ENCODE peak calls at places on chromosomes 6 and 20, in eight cellular contexts. One of them, this sample, is unnamed.

GRCh38 chr20:676967-677366 is 1.4 kb upstream of the SCRT2 start:
- DNase-seq in iPS-NIHi11: no peak
- DNase-seq in heart right ventricle: no peak
- DNase-seq in cardiac muscle cell: no peak
- DNase-seq in stimulated activated CD4-positive, alpha-beta T cell treated with anti-CD3 and anti-CD28 coated beads, Interleukin-15, amount 100 ng/mL, for 24 hours: no peak
- DNase-seq in HTR-8/SVneo: no peak
- DNase-seq in activated T-helper 1 cell treated with Interleukin-2 at 50 U/mL for 16 hours: no peak
- DNase-seq in NCI-H2227 treated with DMSO at 0.1 percent for 48 hours: no peak
- DNase-seq in this sample: no peak

GRCh38 chr6:23445157-23445710 is 680.8 kb upstream of the NRSN1 start:
- DNase-seq in iPS-NIHi11: no peak
- DNase-seq in heart right ventricle: peak; percentile 6
- DNase-seq in cardiac muscle cell: peak; percentile 11
- DNase-seq in stimulated activated CD4-positive, alpha-beta T cell treated with anti-CD3 and anti-CD28 coated beads, Interleukin-15, amount 100 ng/mL, for 24 hours: no peak
- DNase-seq in HTR-8/SVneo: no peak
- DNase-seq in activated T-helper 1 cell treated with Interleukin-2 at 50 U/mL for 16 hours: no peak
- DNase-seq in NCI-H2227 treated with DMSO at 0.1 percent for 48 hours: no peak
- DNase-seq in this sample: no peak

GRCh38 chr20:61480158-61480825 is 228.2 kb downstream of the CDH4 start:
- DNase-seq in iPS-NIHi11: peak; percentile 52
- DNase-seq in heart right ventricle: no peak
- DNase-seq in cardiac muscle cell: no peak
- DNase-seq in stimulated activated CD4-positive, alpha-beta T cell treated with anti-CD3 and anti-CD28 coated beads, Interleukin-15, amount 100 ng/mL, for 24 hours: no peak
- DNase-seq in HTR-8/SVneo: no peak
- DNase-seq in activated T-helper 1 cell treated with Interleukin-2 at 50 U/mL for 16 hours: no peak
- DNase-seq in NCI-H2227 treated with DMSO at 0.1 percent for 48 hours: no peak
- DNase-seq in this sample: no peak

GRCh38 chr6:125067552-125067951 is 86.0 kb upstream of the TPD52L1 start:
- DNase-seq in iPS-NIHi11: no peak
- DNase-seq in heart right ventricle: no peak
- DNase-seq in cardiac muscle cell: no peak
- DNase-seq in stimulated activated CD4-positive, alpha-beta T cell treated with anti-CD3 and anti-CD28 coated beads, Interleukin-15, amount 100 ng/mL, for 24 hours: no peak
- DNase-seq in HTR-8/SVneo: no peak
- DNase-seq in activated T-helper 1 cell treated with Interleukin-2 at 50 U/mL for 16 hours: no peak
- DNase-seq in NCI-H2227 treated with DMSO at 0.1 percent for 48 hours: no peak
- DNase-seq in this sample: no peak

GRCh38 chr20:32804817-32805216 is 14.9 kb upstream of the MAPRE1 start:
- DNase-seq in iPS-NIHi11: no peak
- DNase-seq in heart right ventricle: no peak
- DNase-seq in cardiac muscle cell: no peak
- DNase-seq in stimulated activated CD4-positive, alpha-beta T cell treated with anti-CD3 and anti-CD28 coated beads, Interleukin-15, amount 100 ng/mL, for 24 hours: no peak
- DNase-seq in HTR-8/SVneo: no peak
- DNase-seq in activated T-helper 1 cell treated with Interleukin-2 at 50 U/mL for 16 hours: no peak
- DNase-seq in NCI-H2227 treated with DMSO at 0.1 percent for 48 hours: no peak
- DNase-seq in this sample: no peak

GRCh38 chr6:116010400-116011095 is 50.1 kb downstream of the FRK start:
- DNase-seq in iPS-NIHi11: peak; percentile 50
- DNase-seq in heart right ventricle: peak; percentile 54
- DNase-seq in cardiac muscle cell: peak; percentile 65
- DNase-seq in stimulated activated CD4-positive, alpha-beta T cell treated with anti-CD3 and anti-CD28 coated beads, Interleukin-15, amount 100 ng/mL, for 24 hours: peak; percentile 67
- DNase-seq in HTR-8/SVneo: peak; percentile 12
- DNase-seq in activated T-helper 1 cell treated with Interleukin-2 at 50 U/mL for 16 hours: peak; percentile 4
- DNase-seq in NCI-H2227 treated with DMSO at 0.1 percent for 48 hours: no peak
- DNase-seq in this sample: peak; percentile 45

GRCh38 chr6:101146389-101146788 is 247.1 kb upstream of the GRIK2 start:
- DNase-seq in iPS-NIHi11: no peak
- DNase-seq in heart right ventricle: no peak
- DNase-seq in cardiac muscle cell: no peak
- DNase-seq in stimulated activated CD4-positive, alpha-beta T cell treated with anti-CD3 and anti-CD28 coated beads, Interleukin-15, amount 100 ng/mL, for 24 hours: no peak
- DNase-seq in HTR-8/SVneo: no peak
- DNase-seq in activated T-helper 1 cell treated with Interleukin-2 at 50 U/mL for 16 hours: no peak
- DNase-seq in NCI-H2227 treated with DMSO at 0.1 percent for 48 hours: no peak
- DNase-seq in this sample: peak; percentile 25

GRCh38 chr6:56335733-56336132 is 88.4 kb upstream of the COL21A1 start:
- DNase-seq in iPS-NIHi11: no peak
- DNase-seq in heart right ventricle: no peak
- DNase-seq in cardiac muscle cell: no peak
- DNase-seq in stimulated activated CD4-positive, alpha-beta T cell treated with anti-CD3 and anti-CD28 coated beads, Interleukin-15, amount 100 ng/mL, for 24 hours: no peak
- DNase-seq in HTR-8/SVneo: peak; percentile 47
- DNase-seq in activated T-helper 1 cell treated with Interleukin-2 at 50 U/mL for 16 hours: no peak
- DNase-seq in NCI-H2227 treated with DMSO at 0.1 percent for 48 hours: no peak
- DNase-seq in this sample: peak; percentile 43

GRCh38 chr20:11170565-11170964 is 496.8 kb upstream of the JAG1 start:
- DNase-seq in iPS-NIHi11: no peak
- DNase-seq in heart right ventricle: no peak
- DNase-seq in cardiac muscle cell: no peak
- DNase-seq in stimulated activated CD4-positive, alpha-beta T cell treated with anti-CD3 and anti-CD28 coated beads, Interleukin-15, amount 100 ng/mL, for 24 hours: no peak
- DNase-seq in HTR-8/SVneo: no peak
- DNase-seq in activated T-helper 1 cell treated with Interleukin-2 at 50 U/mL for 16 hours: no peak
- DNase-seq in NCI-H2227 treated with DMSO at 0.1 percent for 48 hours: no peak
- DNase-seq in this sample: no peak

GRCh38 chr20:10276886-10277580 is 58.4 kb downstream of the SNAP25 start:
- DNase-seq in iPS-NIHi11: no peak
- DNase-seq in heart right ventricle: no peak
- DNase-seq in cardiac muscle cell: no peak
- DNase-seq in stimulated activated CD4-positive, alpha-beta T cell treated with anti-CD3 and anti-CD28 coated beads, Interleukin-15, amount 100 ng/mL, for 24 hours: no peak
- DNase-seq in HTR-8/SVneo: no peak
- DNase-seq in activated T-helper 1 cell treated with Interleukin-2 at 50 U/mL for 16 hours: no peak
- DNase-seq in NCI-H2227 treated with DMSO at 0.1 percent for 48 hours: no peak
- DNase-seq in this sample: no peak

GRCh38 chr6:91669154-91669903 is 1082.5 kb upstream of the MAP3K7 start:
- DNase-seq in iPS-NIHi11: no peak
- DNase-seq in heart right ventricle: no peak
- DNase-seq in cardiac muscle cell: peak; percentile 71
- DNase-seq in stimulated activated CD4-positive, alpha-beta T cell treated with anti-CD3 and anti-CD28 coated beads, Interleukin-15, amount 100 ng/mL, for 24 hours: no peak
- DNase-seq in HTR-8/SVneo: no peak
- DNase-seq in activated T-helper 1 cell treated with Interleukin-2 at 50 U/mL for 16 hours: no peak
- DNase-seq in NCI-H2227 treated with DMSO at 0.1 percent for 48 hours: peak; percentile 43
- DNase-seq in this sample: no peak

GRCh38 chr6:156174026-156174880 is 602.9 kb upstream of the ARID1B start:
- DNase-seq in iPS-NIHi11: no peak
- DNase-seq in heart right ventricle: no peak
- DNase-seq in cardiac muscle cell: no peak
- DNase-seq in stimulated activated CD4-positive, alpha-beta T cell treated with anti-CD3 and anti-CD28 coated beads, Interleukin-15, amount 100 ng/mL, for 24 hours: peak; percentile 61
- DNase-seq in HTR-8/SVneo: no peak
- DNase-seq in activated T-helper 1 cell treated with Interleukin-2 at 50 U/mL for 16 hours: no peak
- DNase-seq in NCI-H2227 treated with DMSO at 0.1 percent for 48 hours: no peak
- DNase-seq in this sample: no peak

GRCh38 chr6:37200085-37200484 is 30.1 kb downstream of the PIM1 start:
- DNase-seq in iPS-NIHi11: no peak
- DNase-seq in heart right ventricle: no peak
- DNase-seq in cardiac muscle cell: no peak
- DNase-seq in stimulated activated CD4-positive, alpha-beta T cell treated with anti-CD3 and anti-CD28 coated beads, Interleukin-15, amount 100 ng/mL, for 24 hours: no peak
- DNase-seq in HTR-8/SVneo: no peak
- DNase-seq in activated T-helper 1 cell treated with Interleukin-2 at 50 U/mL for 16 hours: no peak
- DNase-seq in NCI-H2227 treated with DMSO at 0.1 percent for 48 hours: no peak
- DNase-seq in this sample: no peak

GRCh38 chr6:69022991-69023390 is 387.9 kb downstream of the ADGRB3 start:
- DNase-seq in iPS-NIHi11: no peak
- DNase-seq in heart right ventricle: no peak
- DNase-seq in cardiac muscle cell: no peak
- DNase-seq in stimulated activated CD4-positive, alpha-beta T cell treated with anti-CD3 and anti-CD28 coated beads, Interleukin-15, amount 100 ng/mL, for 24 hours: no peak
- DNase-seq in HTR-8/SVneo: no peak
- DNase-seq in activated T-helper 1 cell treated with Interleukin-2 at 50 U/mL for 16 hours: no peak
- DNase-seq in NCI-H2227 treated with DMSO at 0.1 percent for 48 hours: no peak
- DNase-seq in this sample: peak; percentile 63

GRCh38 chr20:37823276-37823980 is 79.5 kb upstream of the VSTM2L start:
- DNase-seq in iPS-NIHi11: no peak
- DNase-seq in heart right ventricle: no peak
- DNase-seq in cardiac muscle cell: no peak
- DNase-seq in stimulated activated CD4-positive, alpha-beta T cell treated with anti-CD3 and anti-CD28 coated beads, Interleukin-15, amount 100 ng/mL, for 24 hours: no peak
- DNase-seq in HTR-8/SVneo: no peak
- DNase-seq in activated T-helper 1 cell treated with Interleukin-2 at 50 U/mL for 16 hours: no peak
- DNase-seq in NCI-H2227 treated with DMSO at 0.1 percent for 48 hours: peak; percentile 28
- DNase-seq in this sample: no peak

GRCh38 chr6:2714359-2714895 is 36.3 kb downstream of the MYLK4 start:
- DNase-seq in iPS-NIHi11: no peak
- DNase-seq in heart right ventricle: no peak
- DNase-seq in cardiac muscle cell: no peak
- DNase-seq in stimulated activated CD4-positive, alpha-beta T cell treated with anti-CD3 and anti-CD28 coated beads, Interleukin-15, amount 100 ng/mL, for 24 hours: no peak
- DNase-seq in HTR-8/SVneo: peak; percentile 44
- DNase-seq in activated T-helper 1 cell treated with Interleukin-2 at 50 U/mL for 16 hours: no peak
- DNase-seq in NCI-H2227 treated with DMSO at 0.1 percent for 48 hours: no peak
- DNase-seq in this sample: peak; percentile 57

GRCh38 chr20:19495905-19496703 is 262.0 kb upstream of the RIN2 start:
- DNase-seq in iPS-NIHi11: no peak
- DNase-seq in heart right ventricle: no peak
- DNase-seq in cardiac muscle cell: no peak
- DNase-seq in stimulated activated CD4-positive, alpha-beta T cell treated with anti-CD3 and anti-CD28 coated beads, Interleukin-15, amount 100 ng/mL, for 24 hours: no peak
- DNase-seq in HTR-8/SVneo: no peak
- DNase-seq in activated T-helper 1 cell treated with Interleukin-2 at 50 U/mL for 16 hours: no peak
- DNase-seq in NCI-H2227 treated with DMSO at 0.1 percent for 48 hours: no peak
- DNase-seq in this sample: no peak

GRCh38 chr6:122649701-122650100 is 39.5 kb downstream of the PKIB start:
- DNase-seq in iPS-NIHi11: no peak
- DNase-seq in heart right ventricle: no peak
- DNase-seq in cardiac muscle cell: no peak
- DNase-seq in stimulated activated CD4-positive, alpha-beta T cell treated with anti-CD3 and anti-CD28 coated beads, Interleukin-15, amount 100 ng/mL, for 24 hours: no peak
- DNase-seq in HTR-8/SVneo: no peak
- DNase-seq in activated T-helper 1 cell treated with Interleukin-2 at 50 U/mL for 16 hours: no peak
- DNase-seq in NCI-H2227 treated with DMSO at 0.1 percent for 48 hours: no peak
- DNase-seq in this sample: no peak

GRCh38 chr6:16964553-16965499 is 137.0 kb upstream of the STMND1 start:
- DNase-seq in iPS-NIHi11: peak; percentile 90
- DNase-seq in heart right ventricle: peak; percentile 70
- DNase-seq in cardiac muscle cell: peak; percentile 87
- DNase-seq in stimulated activated CD4-positive, alpha-beta T cell treated with anti-CD3 and anti-CD28 coated beads, Interleukin-15, amount 100 ng/mL, for 24 hours: peak; percentile 75
- DNase-seq in HTR-8/SVneo: peak; percentile 80
- DNase-seq in activated T-helper 1 cell treated with Interleukin-2 at 50 U/mL for 16 hours: peak; percentile 39
- DNase-seq in NCI-H2227 treated with DMSO at 0.1 percent for 48 hours: no peak
- DNase-seq in this sample: peak; percentile 91

GRCh38 chr20:49187330-49188100 is 619 bp downstream of the STAU1 start:
- DNase-seq in iPS-NIHi11: peak; percentile 68
- DNase-seq in heart right ventricle: no peak
- DNase-seq in cardiac muscle cell: peak; percentile 38
- DNase-seq in stimulated activated CD4-positive, alpha-beta T cell treated with anti-CD3 and anti-CD28 coated beads, Interleukin-15, amount 100 ng/mL, for 24 hours: peak; percentile 65
- DNase-seq in HTR-8/SVneo: no peak
- DNase-seq in activated T-helper 1 cell treated with Interleukin-2 at 50 U/mL for 16 hours: no peak
- DNase-seq in NCI-H2227 treated with DMSO at 0.1 percent for 48 hours: no peak
- DNase-seq in this sample: no peak

GRCh38 chr20:4730782-4731181 is 9.1 kb downstream of the PRND start:
- DNase-seq in iPS-NIHi11: peak; percentile 64
- DNase-seq in heart right ventricle: no peak
- DNase-seq in cardiac muscle cell: peak; percentile 62
- DNase-seq in stimulated activated CD4-positive, alpha-beta T cell treated with anti-CD3 and anti-CD28 coated beads, Interleukin-15, amount 100 ng/mL, for 24 hours: no peak
- DNase-seq in HTR-8/SVneo: no peak
- DNase-seq in activated T-helper 1 cell treated with Interleukin-2 at 50 U/mL for 16 hours: no peak
- DNase-seq in NCI-H2227 treated with DMSO at 0.1 percent for 48 hours: peak; percentile 20
- DNase-seq in this sample: no peak

GRCh38 chr6:143673638-143674037 is 4.1 kb upstream of the PHACTR2 start:
- DNase-seq in iPS-NIHi11: peak; percentile 66
- DNase-seq in heart right ventricle: no peak
- DNase-seq in cardiac muscle cell: no peak
- DNase-seq in stimulated activated CD4-positive, alpha-beta T cell treated with anti-CD3 and anti-CD28 coated beads, Interleukin-15, amount 100 ng/mL, for 24 hours: no peak
- DNase-seq in HTR-8/SVneo: peak; percentile 28
- DNase-seq in activated T-helper 1 cell treated with Interleukin-2 at 50 U/mL for 16 hours: no peak
- DNase-seq in NCI-H2227 treated with DMSO at 0.1 percent for 48 hours: no peak
- DNase-seq in this sample: peak; percentile 34

GRCh38 chr6:157962601-157963084 is 19.0 kb upstream of the SYNJ2 start:
- DNase-seq in iPS-NIHi11: no peak
- DNase-seq in heart right ventricle: no peak
- DNase-seq in cardiac muscle cell: no peak
- DNase-seq in stimulated activated CD4-positive, alpha-beta T cell treated with anti-CD3 and anti-CD28 coated beads, Interleukin-15, amount 100 ng/mL, for 24 hours: peak; percentile 40
- DNase-seq in HTR-8/SVneo: peak; percentile 53
- DNase-seq in activated T-helper 1 cell treated with Interleukin-2 at 50 U/mL for 16 hours: no peak
- DNase-seq in NCI-H2227 treated with DMSO at 0.1 percent for 48 hours: no peak
- DNase-seq in this sample: no peak

GRCh38 chr6:38510205-38510604 is 129.5 kb downstream of the BTBD9 start:
- DNase-seq in iPS-NIHi11: no peak
- DNase-seq in heart right ventricle: no peak
- DNase-seq in cardiac muscle cell: no peak
- DNase-seq in stimulated activated CD4-positive, alpha-beta T cell treated with anti-CD3 and anti-CD28 coated beads, Interleukin-15, amount 100 ng/mL, for 24 hours: no peak
- DNase-seq in HTR-8/SVneo: no peak
- DNase-seq in activated T-helper 1 cell treated with Interleukin-2 at 50 U/mL for 16 hours: no peak
- DNase-seq in NCI-H2227 treated with DMSO at 0.1 percent for 48 hours: no peak
- DNase-seq in this sample: no peak

GRCh38 chr6:71412559-71412958 is 123.9 kb downstream of the OGFRL1 start:
- DNase-seq in iPS-NIHi11: peak; percentile 11
- DNase-seq in heart right ventricle: no peak
- DNase-seq in cardiac muscle cell: no peak
- DNase-seq in stimulated activated CD4-positive, alpha-beta T cell treated with anti-CD3 and anti-CD28 coated beads, Interleukin-15, amount 100 ng/mL, for 24 hours: no peak
- DNase-seq in HTR-8/SVneo: no peak
- DNase-seq in activated T-helper 1 cell treated with Interleukin-2 at 50 U/mL for 16 hours: no peak
- DNase-seq in NCI-H2227 treated with DMSO at 0.1 percent for 48 hours: no peak
- DNase-seq in this sample: no peak

GRCh38 chr6:34543421-34543820 is 12.7 kb downstream of the SPDEF start:
- DNase-seq in iPS-NIHi11: no peak
- DNase-seq in heart right ventricle: no peak
- DNase-seq in cardiac muscle cell: no peak
- DNase-seq in stimulated activated CD4-positive, alpha-beta T cell treated with anti-CD3 and anti-CD28 coated beads, Interleukin-15, amount 100 ng/mL, for 24 hours: no peak
- DNase-seq in HTR-8/SVneo: peak; percentile 59
- DNase-seq in activated T-helper 1 cell treated with Interleukin-2 at 50 U/mL for 16 hours: no peak
- DNase-seq in NCI-H2227 treated with DMSO at 0.1 percent for 48 hours: no peak
- DNase-seq in this sample: peak; percentile 40

GRCh38 chr6:111761783-111762312 is 111.4 kb downstream of the FYN start:
- DNase-seq in iPS-NIHi11: no peak
- DNase-seq in heart right ventricle: no peak
- DNase-seq in cardiac muscle cell: no peak
- DNase-seq in stimulated activated CD4-positive, alpha-beta T cell treated with anti-CD3 and anti-CD28 coated beads, Interleukin-15, amount 100 ng/mL, for 24 hours: peak; percentile 74
- DNase-seq in HTR-8/SVneo: no peak
- DNase-seq in activated T-helper 1 cell treated with Interleukin-2 at 50 U/mL for 16 hours: no peak
- DNase-seq in NCI-H2227 treated with DMSO at 0.1 percent for 48 hours: no peak
- DNase-seq in this sample: no peak

GRCh38 chr6:153117986-153118886 is 12.8 kb downstream of the RGS17 start:
- DNase-seq in iPS-NIHi11: no peak
- DNase-seq in heart right ventricle: no peak
- DNase-seq in cardiac muscle cell: no peak
- DNase-seq in stimulated activated CD4-positive, alpha-beta T cell treated with anti-CD3 and anti-CD28 coated beads, Interleukin-15, amount 100 ng/mL, for 24 hours: no peak
- DNase-seq in HTR-8/SVneo: no peak
- DNase-seq in activated T-helper 1 cell treated with Interleukin-2 at 50 U/mL for 16 hours: no peak
- DNase-seq in NCI-H2227 treated with DMSO at 0.1 percent for 48 hours: no peak
- DNase-seq in this sample: no peak

GRCh38 chr6:138374815-138375214 is 2.9 kb upstream of the SMIM28 start:
- DNase-seq in iPS-NIHi11: no peak
- DNase-seq in heart right ventricle: no peak
- DNase-seq in cardiac muscle cell: no peak
- DNase-seq in stimulated activated CD4-positive, alpha-beta T cell treated with anti-CD3 and anti-CD28 coated beads, Interleukin-15, amount 100 ng/mL, for 24 hours: no peak
- DNase-seq in HTR-8/SVneo: no peak
- DNase-seq in activated T-helper 1 cell treated with Interleukin-2 at 50 U/mL for 16 hours: no peak
- DNase-seq in NCI-H2227 treated with DMSO at 0.1 percent for 48 hours: no peak
- DNase-seq in this sample: no peak

GRCh38 chr20:17843246-17844132 is 125.1 kb downstream of the SNX5 start:
- DNase-seq in iPS-NIHi11: no peak
- DNase-seq in heart right ventricle: peak; percentile 47
- DNase-seq in cardiac muscle cell: no peak
- DNase-seq in stimulated activated CD4-positive, alpha-beta T cell treated with anti-CD3 and anti-CD28 coated beads, Interleukin-15, amount 100 ng/mL, for 24 hours: peak; percentile 5
- DNase-seq in HTR-8/SVneo: peak; percentile 74
- DNase-seq in activated T-helper 1 cell treated with Interleukin-2 at 50 U/mL for 16 hours: no peak
- DNase-seq in NCI-H2227 treated with DMSO at 0.1 percent for 48 hours: no peak
- DNase-seq in this sample: peak; percentile 98

GRCh38 chr6:35713426-35713825 is 23.4 kb upstream of the ARMC12 start:
- DNase-seq in iPS-NIHi11: no peak
- DNase-seq in heart right ventricle: no peak
- DNase-seq in cardiac muscle cell: no peak
- DNase-seq in stimulated activated CD4-positive, alpha-beta T cell treated with anti-CD3 and anti-CD28 coated beads, Interleukin-15, amount 100 ng/mL, for 24 hours: no peak
- DNase-seq in HTR-8/SVneo: no peak
- DNase-seq in activated T-helper 1 cell treated with Interleukin-2 at 50 U/mL for 16 hours: no peak
- DNase-seq in NCI-H2227 treated with DMSO at 0.1 percent for 48 hours: no peak
- DNase-seq in this sample: no peak

GRCh38 chr6:112956696-112957525 is 609.8 kb downstream of the RFPL4B start:
- DNase-seq in iPS-NIHi11: no peak
- DNase-seq in heart right ventricle: no peak
- DNase-seq in cardiac muscle cell: peak; percentile 70
- DNase-seq in stimulated activated CD4-positive, alpha-beta T cell treated with anti-CD3 and anti-CD28 coated beads, Interleukin-15, amount 100 ng/mL, for 24 hours: no peak
- DNase-seq in HTR-8/SVneo: no peak
- DNase-seq in activated T-helper 1 cell treated with Interleukin-2 at 50 U/mL for 16 hours: no peak
- DNase-seq in NCI-H2227 treated with DMSO at 0.1 percent for 48 hours: peak; percentile 56
- DNase-seq in this sample: peak; percentile 55